ENCODE peak calls at places on chromosomes 4 and X, in nine cellular contexts. F is hepatocyte; W is mesenchymal stem cell; R is upper lobe of right lung; C is tibial artery; D is CD4-positive, alpha-beta memory T cell; M is effector memory CD4-positive, alpha-beta T cell; E is CD4-positive, CD25-positive, alpha-beta regulatory T cell; A is pancreas. K is an unnamed sample. For H3K4me1, the result is how much of the 10 kb centered on the place peaks cover.

GRCh38 chrX:37846141-37846540 is 1.2 kb downstream of the DYNLT3 start:
- DNase-seq in F (no peak), W (peak), R (no peak), C (no peak), D (peak), M (no peak), E (peak), A (no peak), K (no peak)

GRCh38 chrX:10725071-10725470 is 104.7 kb upstream of the MID1 start:
- DNase-seq in F (no peak), W (peak), R (no peak), C (no peak), D (no peak), M (no peak), E (no peak), A (no peak), K (no peak)

GRCh38 chr4:65911720-65912119 is 241.4 kb upstream of the EPHA5 start:
- DNase-seq in F (no peak), W (no peak), R (no peak), C (no peak), D (no peak), M (no peak), E (no peak), A (no peak), K (no peak)

GRCh38 chrX:152915541-152916241 is 17.8 kb downstream of the ZNF185 start:
- DNase-seq in F (peak), W (peak), R (no peak), C (no peak), D (no peak), M (no peak), E (no peak), A (no peak), K (peak)

GRCh38 chrX:138127314-138127713 is 561.4 kb downstream of the ZIC3 start:
- DNase-seq in F (no peak), W (no peak), R (no peak), C (no peak), D (no peak), M (no peak), E (no peak), A (no peak), K (peak)

GRCh38 chr4:154160925-154161324 is 330.7 kb downstream of the DCHS2 start:
- DNase-seq in F (no peak), W (no peak), R (no peak), C (no peak), D (no peak), M (no peak), E (no peak), A (no peak), K (no peak)

GRCh38 chr4:107740381-107740780 is 20.3 kb upstream of the PAPSS1 start:
- DNase-seq in F (no peak), W (peak), R (no peak), C (no peak), D (no peak), M (no peak), E (peak), A (no peak), K (peak)

GRCh38 chr4:8710946-8711345 is 118.4 kb downstream of the CPZ start:
- DNase-seq in F (no peak), W (no peak), R (peak), C (peak), D (no peak), M (no peak), E (no peak), A (peak), K (no peak)

GRCh38 chrX:148958896-148959295 is 458.5 kb downstream of the AFF2 start:
- DNase-seq in F (peak), W (no peak), R (no peak), C (no peak), D (no peak), M (no peak), E (no peak), A (no peak), K (no peak)

GRCh38 chrX:22310779-22311178 is 38.1 kb downstream of the CBLL2 start:
- DNase-seq in F (no peak), W (peak), R (no peak), C (no peak), D (no peak), M (no peak), E (no peak), A (no peak), K (no peak)

GRCh38 chrX:38220936-38221386 is 290 bp upstream of the SRPX start:
- DNase-seq in F (no peak), W (peak), R (no peak), C (no peak), D (no peak), M (no peak), E (no peak), A (no peak), K (peak)

GRCh38 chr4:41713768-41714167 is 34.8 kb downstream of the PHOX2B start:
- DNase-seq in F (no peak), W (no peak), R (no peak), C (no peak), D (no peak), M (no peak), E (no peak), A (no peak), K (no peak)

GRCh38 chr4:144589512-144589911 is 56.4 kb upstream of the HHIP start:
- DNase-seq in F (no peak), W (no peak), R (no peak), C (no peak), D (no peak), M (no peak), E (no peak), A (no peak), K (no peak)

GRCh38 chrX:102963955-102964354 is 26.9 kb downstream of the RAB40AL start:
- DNase-seq in F (no peak), W (no peak), R (no peak), C (no peak), D (no peak), M (no peak), E (no peak), A (no peak), K (no peak)

GRCh38 chrX:38107028-38107427 is 100.7 kb downstream of the SYTL5 start:
- DNase-seq in F (peak), W (no peak), R (no peak), C (no peak), D (no peak), M (no peak), E (no peak), A (no peak), K (no peak)

GRCh38 chrX:53930513-53931380 is 113.5 kb downstream of the PHF8 start:
- DNase-seq in F (peak), W (peak), R (no peak), C (no peak), D (no peak), M (no peak), E (no peak), A (no peak), K (peak)

GRCh38 chrX:115362334-115363095 is 73.0 kb downstream of the LUZP4 start:
- DNase-seq in F (no peak), W (peak), R (no peak), C (no peak), D (no peak), M (no peak), E (no peak), A (no peak), K (peak)

GRCh38 chr4:38804654-38805295 is at the start of gene TLR1:
- DNase-seq in F (peak), W (peak), R (no peak), C (no peak), D (peak), M (no peak), E (peak), A (no peak), K (no peak)

GRCh38 chr4:104750008-104750407 is 255.3 kb upstream of the CXXC4 start:
- DNase-seq in F (no peak), W (no peak), R (no peak), C (no peak), D (no peak), M (no peak), E (no peak), A (no peak), K (no peak)

GRCh38 chrX:56800307-56800706 is 71.3 kb downstream of the NBDY start:
- DNase-seq in F (no peak), W (no peak), R (no peak), C (no peak), D (no peak), M (no peak), E (no peak), A (peak), K (no peak)

GRCh38 chr4:154516320-154516719 is 24.7 kb upstream of the DCHS2 start:
- DNase-seq in F (no peak), W (no peak), R (no peak), C (no peak), D (no peak), M (no peak), E (no peak), A (no peak), K (no peak)

GRCh38 chrX:13778916-13779315 is 38.0 kb downstream of the GPM6B start:
- DNase-seq in F (no peak), W (no peak), R (no peak), C (no peak), D (no peak), M (no peak), E (no peak), A (no peak), K (no peak)

GRCh38 chr4:57575465-57575864 is 465.3 kb upstream of the IGFBP7 start:
- DNase-seq in F (no peak), W (no peak), R (no peak), C (no peak), D (no peak), M (no peak), E (no peak), A (no peak), K (peak)

GRCh38 chr4:185165605-185166063 is 22.6 kb downstream of the SLC25A4 start:
- DNase-seq in F (no peak), W (peak), R (no peak), C (no peak), D (peak), M (no peak), E (peak), A (no peak), K (no peak)

GRCh38 chr4:99790796-99791617 is 25.6 kb upstream of the DAPP1 start:
- DNase-seq in F (no peak), W (no peak), R (no peak), C (no peak), D (no peak), M (no peak), E (no peak), A (no peak), K (peak)

GRCh38 chr4:64670647-64671046 is 261.4 kb upstream of the TECRL start:
- DNase-seq in F (no peak), W (no peak), R (no peak), C (no peak), D (no peak), M (no peak), E (no peak), A (peak), K (peak)

GRCh38 chrX:17692709-17693346 is 44.5 kb upstream of the SCML1 start:
- DNase-seq in F (no peak), W (peak), R (no peak), C (no peak), D (no peak), M (no peak), E (no peak), A (no peak), K (peak)

GRCh38 chrX:118751950-118752783 is 24.8 kb downstream of the IL13RA1 start:
- DNase-seq in F (no peak), W (no peak), R (no peak), C (no peak), D (no peak), M (no peak), E (peak), A (no peak), K (no peak)

GRCh38 chr4:120703908-120704307 is 218.6 kb downstream of the PRDM5 start:
- DNase-seq in F (no peak), W (no peak), R (no peak), C (no peak), D (no peak), M (no peak), E (no peak), A (no peak), K (no peak)

GRCh38 chr4:39304651-39305050 is 61.5 kb downstream of the RFC1 start:
- DNase-seq in F (no peak), W (no peak), R (no peak), C (no peak), D (no peak), M (no peak), E (peak), A (no peak), K (no peak)

GRCh38 chr4:4217123-4217522 is 9.6 kb downstream of the OTOP1 start:
- DNase-seq in F (no peak), W (no peak), R (no peak), C (no peak), D (no peak), M (no peak), E (no peak), A (no peak), K (no peak)

GRCh38 chrX:49172280-49172780 is 632 bp downstream of the PLP2 start:
- DNase-seq in F (peak), W (peak), R (peak), C (peak), D (peak), M (peak), E (peak), A (peak), K (peak)

GRCh38 chr4:89056953-89057398 is at the start of gene FAM13A:
- DNase-seq in F (peak), W (peak), R (peak), C (peak), D (no peak), M (no peak), E (peak), A (no peak), K (peak)
- H3K27ac ChIP-seq in F (peak), W (peak), R (peak), C (peak), D (no peak), M (no peak), E (no peak), A (peak), K (peak)

DNA sequence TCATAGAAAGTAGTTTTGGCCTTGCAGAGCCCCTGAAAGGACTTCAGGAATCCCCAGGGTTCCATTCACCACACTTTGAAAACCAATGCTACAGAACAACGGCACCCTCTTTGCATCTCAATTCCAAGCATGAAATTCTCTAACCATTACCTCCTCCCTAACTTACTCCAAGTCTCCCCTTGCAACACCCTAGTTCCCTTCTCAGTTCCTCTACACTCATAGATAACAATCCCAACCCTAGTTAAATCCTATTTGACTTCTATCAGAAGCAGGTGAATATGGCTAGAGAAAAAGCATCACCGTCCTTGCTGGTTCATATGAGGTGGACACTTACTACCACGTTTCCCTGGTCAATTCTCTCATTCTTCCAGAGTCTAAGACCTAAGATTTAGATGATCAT is 2.4 kb downstream of the RCHY1 start:
- DNase-seq in F (no peak), W (peak), R (no peak), C (no peak), D (no peak), M (no peak), E (no peak), A (no peak), K (no peak)
- H3K4me1 ChIP-seq in F (under half), W (under half), R (under half), C (under half), D (half or more), M (under half), E (half or more), A (under half), K (under half)

GRCh38 chrX:109709129-109709631 is 23.9 kb downstream of the ACSL4 start:
- DNase-seq in F (no peak), W (peak), R (no peak), C (no peak), D (no peak), M (no peak), E (peak), A (no peak), K (no peak)
- H3K4me3 ChIP-seq in F (no peak), W (no peak), R (no peak), C (no peak), D (no peak), M (no peak), E (peak), A (no peak), K (no peak)

DNA sequence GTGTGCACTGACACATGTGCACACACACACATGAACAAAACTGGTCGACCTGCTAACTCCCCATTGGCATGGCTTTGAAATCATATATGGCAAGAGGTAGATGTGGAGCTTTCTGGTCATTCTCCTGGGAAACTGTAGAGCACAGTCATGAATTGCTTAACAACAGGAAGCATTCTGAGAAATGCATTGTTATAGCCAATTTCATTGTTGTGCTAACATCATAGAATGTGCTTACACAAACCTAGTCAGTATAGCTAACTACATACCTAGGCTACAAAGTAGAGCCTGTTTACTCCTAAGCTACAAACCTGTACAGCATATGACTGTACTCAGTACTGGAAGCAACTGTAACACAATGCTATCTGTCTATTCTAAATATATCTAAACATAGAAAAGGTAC is 134.2 kb upstream of the SH3RF1 start:
- DNase-seq in F (no peak), W (peak), R (no peak), C (no peak), D (no peak), M (no peak), E (no peak), A (no peak), K (no peak)
- H3K27ac ChIP-seq in F (no peak), W (no peak), R (no peak), C (no peak), D (no peak), M (no peak), E (no peak), A (no peak), K (no peak)

GRCh38 chr4:37661643-37662221 is 24.4 kb downstream of the RELL1 start:
- DNase-seq in F (no peak), W (peak), R (no peak), C (no peak), D (no peak), M (no peak), E (no peak), A (no peak), K (peak)
- H3K4me1 ChIP-seq in F (under half), W (under half), R (half or more), C (under half), D (under half), M (under half), E (under half), A (under half), K (half or more)

DNA sequence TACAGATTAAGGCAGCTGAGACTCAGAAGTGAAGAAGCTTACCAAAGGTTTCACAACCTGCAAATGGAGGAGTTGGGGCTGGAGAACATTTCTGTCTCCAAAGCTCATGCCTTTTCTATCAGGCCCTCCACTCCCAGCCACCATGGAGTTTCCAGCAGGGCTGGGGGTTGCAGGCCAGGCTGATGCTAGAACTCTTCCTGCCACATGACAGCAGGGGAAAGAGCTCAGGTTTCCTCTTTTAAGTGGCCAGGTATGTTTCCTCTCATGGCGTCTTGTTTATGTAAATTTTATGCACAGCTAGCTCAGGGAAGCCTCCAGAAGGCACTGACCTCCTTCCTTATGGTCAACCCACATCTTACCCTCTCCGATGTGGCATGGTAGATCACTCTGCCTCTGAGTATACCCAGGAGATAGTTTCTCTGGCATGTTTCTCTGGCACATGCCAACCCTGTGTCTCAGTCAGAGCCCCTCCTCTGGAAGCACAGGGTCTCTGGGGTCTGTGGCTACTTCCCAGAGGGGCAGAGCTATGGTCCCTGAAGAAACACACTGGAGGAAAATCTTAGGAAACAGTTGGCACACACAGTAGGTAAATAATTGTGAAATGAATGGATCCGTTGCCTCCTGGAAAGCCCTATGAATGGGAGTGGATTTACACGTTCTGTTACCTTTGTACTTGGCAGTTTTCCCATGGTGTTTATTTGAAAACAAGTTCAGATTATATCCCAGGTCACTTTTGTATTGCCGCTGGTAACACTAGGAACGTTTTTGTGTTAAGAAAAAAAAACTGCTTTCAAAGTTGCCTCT is 28.9 kb downstream of the PDK3 start:
- DNase-seq in F (peak), W (no peak), R (no peak), C (no peak), D (no peak), M (no peak), E (no peak), A (no peak), K (no peak)
- H3K4me3 ChIP-seq in F (no peak), W (no peak), R (no peak), C (no peak), D (no peak), M (no peak), E (no peak), A (no peak), K (no peak)

K was measured in SJCRH30.